ENCODE peak calls at places on chromosomes 16 and 17, in eight cellular contexts. Q is Panc1, F is breast epithelium, Z is HCT116, O is prostate gland, U is transverse colon, Y is SK-N-SH, V is HL-60. I is an unnamed sample.

GRCh38 chr17:58100506-58100905 is 17.3 kb downstream of the DYNLL2 start:
- DNase-seq in Z (no peak), O (no peak), V (no peak), Y (no peak), U (no peak), F (no peak), Q (no peak), I (no peak)

GRCh38 chr16:21116148-21116693 is 34.4 kb downstream of the DNAH3 start:
- DNase-seq in U (no peak), F (no peak), O (no peak), Y (no peak), V (peak), Z (no peak), Q (no peak), I (no peak)

GRCh38 chr17:17129466-17129865 is 76.7 kb downstream of the PLD6 start:
- DNase-seq in V (no peak), F (no peak), Y (no peak), Q (no peak), O (no peak), U (no peak), Z (no peak), I (no peak)

GRCh38 chr17:11823862-11824261 is 173.4 kb downstream of the ZNF18 start:
- DNase-seq in Q (no peak), Z (no peak), Y (no peak), O (no peak), U (no peak), V (no peak), F (no peak), I (no peak)

GRCh38 chr17:82267575-82268379 is 5.7 kb downstream of the CSNK1D start:
- DNase-seq in O (peak), Y (peak), U (peak), V (peak), Z (no peak), Q (peak), F (peak), I (no peak)

GRCh38 chr17:40498281-40499084 is 2.9 kb downstream of the TNS4 start:
- DNase-seq in Y (no peak), F (no peak), V (no peak), Q (no peak), O (no peak), Z (no peak), U (no peak), I (no peak)

GRCh38 chr17:73261952-73262675 is 434 bp upstream of the CPSF4L start:
- DNase-seq in V (peak), Y (peak), F (peak), U (peak), Q (no peak), Z (no peak), O (peak), I (no peak)

GRCh38 chr16:3282103-3282746 is 1.1 kb upstream of the ZNF263 start:
- DNase-seq in O (no peak), Q (no peak), Y (peak), F (no peak), U (no peak), Z (no peak), V (peak), I (no peak)

GRCh38 chr17:73168667-73169066 is 3.9 kb downstream of the SSTR2 start:
- DNase-seq in Z (no peak), U (no peak), O (no peak), Y (no peak), V (no peak), Q (no peak), F (no peak), I (no peak)

DNA sequence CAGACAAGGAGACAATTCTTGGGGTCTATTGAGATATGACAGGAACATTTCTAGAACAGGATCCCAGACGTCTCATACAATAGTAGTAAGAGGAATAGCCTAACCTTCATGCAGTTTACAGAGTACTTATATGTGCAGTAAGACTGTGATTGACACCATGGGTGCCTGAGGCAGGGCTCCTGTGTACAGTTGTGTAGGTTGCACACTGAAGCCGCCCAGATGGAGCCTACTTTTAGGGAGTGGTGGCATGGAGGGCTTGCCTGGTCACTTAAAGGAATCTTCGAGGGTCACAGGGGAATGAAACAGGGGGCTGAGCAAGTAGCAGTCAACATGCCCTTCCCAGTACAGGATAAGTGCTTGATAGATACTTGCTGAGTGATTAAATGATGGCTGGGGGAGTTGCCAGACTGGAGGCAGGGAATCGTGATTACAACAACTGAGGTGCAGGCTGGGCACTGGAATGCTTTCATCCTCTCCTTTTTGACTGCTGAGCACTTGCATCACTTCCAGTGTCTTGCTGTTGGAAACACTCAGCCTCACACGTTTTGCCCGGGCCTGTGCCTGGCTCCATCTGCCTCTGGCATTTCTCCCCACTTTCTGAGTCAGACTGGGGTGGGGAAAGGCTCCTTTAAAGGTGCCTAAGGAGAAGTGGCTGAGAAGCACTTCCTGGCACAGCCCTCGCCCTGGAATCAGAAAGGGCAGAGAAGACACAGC is 71.0 kb downstream of the COPRS start:
- DNase-seq in V (no peak), Q (no peak), Y (no peak), O (peak), F (peak), U (peak), Z (peak), I (no peak)
- TF ChIP-seq POLR2AphosphoS5 in V (no peak), Q (no peak), Y (peak), O (peak), F (no peak), U (no peak), Z (no peak), I (peak)

DNA sequence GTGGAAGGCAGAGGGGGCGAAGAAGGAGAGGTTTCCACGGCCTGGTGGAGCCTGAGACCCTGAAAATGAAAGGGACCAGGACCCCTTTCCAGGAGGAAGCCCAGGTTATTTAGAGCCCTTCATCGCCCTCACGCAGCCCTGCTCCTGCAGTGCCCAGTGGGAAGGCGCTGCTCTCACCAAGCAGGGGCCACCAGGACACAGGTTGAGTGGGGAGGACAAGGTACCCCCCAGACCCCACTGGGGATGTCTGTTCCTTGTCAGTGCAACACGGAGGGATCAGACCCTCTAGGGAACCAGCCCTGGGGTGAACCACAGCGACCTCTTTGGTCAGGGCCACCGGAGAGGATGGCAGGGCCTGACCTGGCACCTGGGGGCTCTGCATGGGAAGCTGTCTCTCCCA is 163.9 kb downstream of the C16orf95 start:
- DNase-seq in U (no peak), Z (no peak), O (no peak), Q (no peak), Y (no peak), F (no peak), V (no peak), I (no peak)
- TF ChIP-seq POLR2AphosphoS5 in U (no peak), Z (no peak), O (no peak), Q (no peak), Y (no peak), F (no peak), V (no peak), I (no peak)

DNA sequence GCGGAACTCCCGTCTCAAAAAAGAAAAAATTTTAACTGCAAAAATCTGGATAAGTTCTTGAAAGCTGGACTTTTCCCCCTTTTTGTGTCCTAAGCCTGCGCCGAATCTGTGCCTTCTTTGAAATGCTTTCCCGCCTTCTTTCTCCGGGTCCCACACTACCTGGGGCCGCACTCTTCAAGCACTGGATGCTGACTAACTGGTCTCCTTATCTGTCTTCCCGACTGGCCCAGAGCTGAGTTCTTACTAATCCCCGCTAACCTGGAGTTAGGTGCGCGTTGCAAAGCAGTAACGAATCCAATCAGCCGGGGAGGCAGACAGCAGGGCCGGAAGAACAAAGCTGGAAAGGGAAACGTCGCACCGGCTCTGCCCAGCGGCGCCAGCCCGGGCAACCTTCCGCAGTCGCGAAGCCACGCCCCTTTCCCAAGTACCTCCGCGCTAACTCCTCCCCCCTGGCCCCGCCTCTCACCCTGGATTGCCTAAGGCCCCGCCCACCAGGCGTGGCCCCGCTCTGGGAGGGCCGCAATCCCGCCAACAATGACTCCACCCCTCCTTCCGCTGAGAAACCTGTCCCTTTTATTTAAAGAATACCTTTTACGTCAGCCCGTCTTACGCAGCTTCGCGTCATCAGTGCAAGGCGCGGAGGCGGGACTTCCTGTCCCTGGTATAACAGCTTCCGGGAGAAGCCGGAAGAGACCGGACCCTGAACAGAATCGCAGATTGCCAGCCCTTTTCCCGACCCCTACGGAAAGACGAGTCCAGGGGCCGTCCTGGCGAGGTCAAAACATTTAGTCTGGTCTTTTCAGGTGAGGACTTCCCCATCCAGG is at the start of gene TMUB2:
- DNase-seq in V (peak), Z (peak), Q (peak), O (peak), F (peak), Y (peak), U (peak), I (peak)
- TF ChIP-seq POLR2AphosphoS5 in V (peak), Z (peak), Q (peak), O (peak), F (peak), Y (peak), U (peak), I (peak)

DNA sequence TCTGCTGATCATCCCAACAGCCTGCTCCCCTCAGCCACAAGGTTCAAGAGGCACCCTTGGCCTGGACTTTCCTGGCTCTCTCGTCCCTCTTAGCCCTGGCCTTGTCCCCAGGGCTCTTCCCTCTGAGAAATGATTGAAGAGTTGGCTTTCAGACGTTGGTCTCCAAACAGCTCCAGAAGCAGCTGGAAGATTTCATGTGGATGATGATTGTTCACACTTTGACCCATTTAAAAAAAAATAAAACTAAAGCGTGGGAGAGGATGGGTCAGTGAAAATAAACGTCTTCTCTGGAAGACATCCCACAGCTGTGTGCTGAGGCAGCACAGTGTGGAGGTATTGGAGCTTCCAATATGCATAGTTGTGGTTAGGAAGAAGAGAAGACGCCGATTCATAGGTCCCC is 54.7 kb upstream of the CDH11 start:
- DNase-seq in Z (no peak), Y (no peak), F (no peak), U (peak), Q (no peak), O (no peak), V (no peak), I (no peak)
- TF ChIP-seq POLR2AphosphoS5 in Z (no peak), Y (no peak), F (no peak), U (no peak), Q (no peak), O (no peak), V (no peak), I (no peak)

GRCh38 chr17:64781013-64781392 is 118.9 kb upstream of the SMURF2 start:
- DNase-seq in O (no peak), Q (no peak), U (no peak), F (no peak), Y (peak), V (no peak), Z (no peak), I (no peak)
- TF ChIP-seq POLR2AphosphoS5 in O (no peak), Q (no peak), U (no peak), F (no peak), Y (no peak), V (no peak), Z (peak), I (no peak)

GRCh38 chr17:52995127-52995526 is 827.6 kb upstream of the KIF2B start:
- DNase-seq in Z (no peak), V (no peak), F (no peak), O (no peak), U (no peak), Q (no peak), Y (peak), I (no peak)
- TF ChIP-seq POLR2AphosphoS5 in Z (no peak), V (no peak), F (no peak), O (no peak), U (no peak), Q (no peak), Y (no peak), I (no peak)

GRCh38 chr17:76540381-76541300 is 797 bp downstream of the PRCD start:
- DNase-seq in Q (no peak), V (peak), F (peak), Z (peak), U (peak), O (peak), Y (peak), I (no peak)
- TF ChIP-seq POLR2AphosphoS5 in Q (no peak), V (no peak), F (peak), Z (peak), U (peak), O (peak), Y (peak), I (peak)

GRCh38 chr17:7177210-7177953 is 1.8 kb downstream of the ASGR1 start:
- DNase-seq in V (peak), Q (peak), U (peak), Z (no peak), O (peak), F (peak), Y (peak), I (no peak)

GRCh38 chr17:7178973-7179316 is 225 bp downstream of the ASGR1 start:
- DNase-seq in V (no peak), O (no peak), F (no peak), Y (no peak), Z (no peak), Q (no peak), U (no peak), I (no peak)

GRCh38 chr17:7179317-7180254 is at the start of gene ASGR1:
- DNase-seq in U (no peak), Q (no peak), O (no peak), Z (no peak), F (no peak), V (no peak), Y (no peak), I (no peak)

GRCh38 chr17:7176870-7177209 is 2.3 kb downstream of the ASGR1 start:
- DNase-seq in Y (peak), U (no peak), Q (no peak), V (no peak), O (no peak), Z (no peak), F (no peak), I (no peak)

GRCh38 chr17:7177954-7178477 is 1.2 kb downstream of the ASGR1 start:
- DNase-seq in U (no peak), Y (peak), F (no peak), V (no peak), Q (no peak), Z (no peak), O (no peak), I (no peak)
- TF ChIP-seq POLR2AphosphoS5 in U (no peak), Y (no peak), F (no peak), V (no peak), Q (no peak), Z (no peak), O (no peak), I (no peak)

GRCh38 chr16:57689772-57690558 is 4.6 kb upstream of the DRC7 start:
- DNase-seq in F (no peak), V (peak), Z (no peak), O (no peak), Y (no peak), U (no peak), Q (no peak), I (peak)
- TF ChIP-seq POLR2AphosphoS5 in F (no peak), V (peak), Z (no peak), O (no peak), Y (no peak), U (no peak), Q (no peak), I (no peak)

GRCh38 chr17:42891539-42892152 is 9.0 kb upstream of the G6PC1 start:
- DNase-seq in V (no peak), Z (no peak), O (no peak), Q (no peak), Y (no peak), F (no peak), U (peak), I (no peak)

GRCh38 chr17:42894283-42895184 is 6.1 kb upstream of the G6PC1 start:
- DNase-seq in Y (no peak), F (no peak), Z (no peak), Q (no peak), V (no peak), O (no peak), U (peak), I (no peak)

GRCh38 chr17:42889809-42890208 is 10.8 kb upstream of the G6PC1 start:
- DNase-seq in U (no peak), O (no peak), F (no peak), Z (no peak), Y (no peak), Q (no peak), V (no peak), I (no peak)

GRCh38 chr17:42898147-42898807 is 2.3 kb upstream of the G6PC1 start:
- DNase-seq in O (no peak), Q (no peak), F (no peak), Y (no peak), U (no peak), Z (no peak), V (no peak), I (no peak)

GRCh38 chr17:42895185-42895555 is 5.4 kb upstream of the G6PC1 start:
- DNase-seq in O (peak), U (peak), F (no peak), Q (peak), V (no peak), Y (no peak), Z (peak), I (no peak)
- TF ChIP-seq POLR2AphosphoS5 in O (peak), U (no peak), F (no peak), Q (no peak), V (no peak), Y (no peak), Z (no peak), I (peak)

I was measured in vagina.